ENCODE peak calls at places on chromosome 13, in five cellular contexts. One of them, this sample, is unnamed.

GRCh38 chr13:109131698-109132257 is 502.4 kb downstream of the MYO16 start:
- DNase-seq in Kasumi-1: peak; percentile 95
- DNase-seq in endodermal cell: peak; percentile 75
- DNase-seq in AG10803: peak; percentile 14
- DNase-seq in Karpas-422: peak; percentile 91
- DNase-seq in this sample: peak; percentile 59

GRCh38 chr13:20002766-20003165 is 44.2 kb downstream of the ZMYM2 start:
- DNase-seq in Kasumi-1: no peak
- DNase-seq in endodermal cell: no peak
- DNase-seq in AG10803: no peak
- DNase-seq in Karpas-422: no peak
- DNase-seq in this sample: no peak

GRCh38 chr13:59119475-59119874 is 1044.3 kb downstream of the DIAPH3 start:
- DNase-seq in Kasumi-1: no peak
- DNase-seq in endodermal cell: no peak
- DNase-seq in AG10803: no peak
- DNase-seq in Karpas-422: no peak
- DNase-seq in this sample: no peak

GRCh38 chr13:76016799-76017198 is 380.7 kb downstream of the LMO7 start:
- DNase-seq in Kasumi-1: peak; percentile 64
- DNase-seq in endodermal cell: peak; percentile 87
- DNase-seq in AG10803: peak; percentile 19
- DNase-seq in Karpas-422: peak; percentile 76
- DNase-seq in this sample: peak; percentile 12

GRCh38 chr13:42549555-42549941 is 24.4 kb upstream of the TNFSF11 start:
- DNase-seq in Kasumi-1: no peak
- DNase-seq in endodermal cell: no peak
- DNase-seq in AG10803: no peak
- DNase-seq in Karpas-422: no peak
- DNase-seq in this sample: no peak

GRCh38 chr13:33452873-33453558 is 167.5 kb upstream of the STARD13 start:
- DNase-seq in Kasumi-1: no peak
- DNase-seq in endodermal cell: no peak
- DNase-seq in AG10803: no peak
- DNase-seq in Karpas-422: no peak
- DNase-seq in this sample: no peak

GRCh38 chr13:59861676-59862075 is 302.1 kb downstream of the DIAPH3 start:
- DNase-seq in Kasumi-1: no peak
- DNase-seq in endodermal cell: no peak
- DNase-seq in AG10803: no peak
- DNase-seq in Karpas-422: no peak
- DNase-seq in this sample: no peak

GRCh38 chr13:51261610-51262249 is 39.5 kb downstream of the FAM124A start:
- DNase-seq in Kasumi-1: no peak
- DNase-seq in endodermal cell: peak; percentile 22
- DNase-seq in AG10803: no peak
- DNase-seq in Karpas-422: no peak
- DNase-seq in this sample: no peak

GRCh38 chr13:82688400-82688999 is 1193.8 kb downstream of the SLITRK1 start:
- DNase-seq in Kasumi-1: no peak
- DNase-seq in endodermal cell: no peak
- DNase-seq in AG10803: no peak
- DNase-seq in Karpas-422: no peak
- DNase-seq in this sample: no peak

GRCh38 chr13:86848716-86849115 is 822.5 kb upstream of the SLITRK5 start:
- DNase-seq in Kasumi-1: no peak
- DNase-seq in endodermal cell: no peak
- DNase-seq in AG10803: no peak
- DNase-seq in Karpas-422: no peak
- DNase-seq in this sample: no peak

GRCh38 chr13:71290963-71291937 is 575.8 kb downstream of the DACH1 start:
- DNase-seq in Kasumi-1: peak; percentile 44
- DNase-seq in endodermal cell: no peak
- DNase-seq in AG10803: peak; percentile 29
- DNase-seq in Karpas-422: peak; percentile 47
- DNase-seq in this sample: peak; percentile 69

GRCh38 chr13:85575110-85575509 is 224.1 kb downstream of the SLITRK6 start:
- DNase-seq in Kasumi-1: no peak
- DNase-seq in endodermal cell: no peak
- DNase-seq in AG10803: no peak
- DNase-seq in Karpas-422: no peak
- DNase-seq in this sample: no peak

GRCh38 chr13:35768551-35768950 is 292.1 kb upstream of the MAB21L1 start:
- DNase-seq in Kasumi-1: no peak
- DNase-seq in endodermal cell: no peak
- DNase-seq in AG10803: peak; percentile 97
- DNase-seq in Karpas-422: no peak
- DNase-seq in this sample: peak; percentile 65

GRCh38 chr13:80133631-80134083 is 207.3 kb downstream of the SPRY2 start:
- DNase-seq in Kasumi-1: no peak
- DNase-seq in endodermal cell: no peak
- DNase-seq in AG10803: no peak
- DNase-seq in Karpas-422: no peak
- DNase-seq in this sample: no peak

GRCh38 chr13:20826301-20826700 is 52.5 kb upstream of the EEF1AKMT1 start:
- DNase-seq in Kasumi-1: no peak
- DNase-seq in endodermal cell: no peak
- DNase-seq in AG10803: no peak
- DNase-seq in Karpas-422: no peak
- DNase-seq in this sample: no peak

This sample was measured in fibroblast of gingiva.